ENCODE peak calls at places on chromosomes 3 and 15, in six cellular contexts. D is CD4-positive, CD25-positive, alpha-beta regulatory T cell; V is SK-N-SH; B is heart left ventricle; G is iPS DF 6.9; R is endodermal cell. S is an unnamed sample.

GRCh38 chr3:53170325-53171108 is 9.5 kb downstream of the PRKCD start:
- DNase-seq in D (peak), V (no peak), B (no peak), G (no peak), R (no peak), S (no peak)

GRCh38 chr15:76928231-76928630 is 3.3 kb upstream of the RCN2 start:
- DNase-seq in D (no peak), V (no peak), B (no peak), G (no peak), R (no peak), S (no peak)

GRCh38 chr3:5411786-5412185 is 224.3 kb downstream of the EDEM1 start:
- DNase-seq in D (no peak), V (no peak), B (no peak), G (no peak), R (no peak), S (no peak)

GRCh38 chr3:49711489-49711888 is 8.0 kb downstream of the AMIGO3 start:
- DNase-seq in D (no peak), V (no peak), B (no peak), G (no peak), R (no peak), S (no peak)

GRCh38 chr15:44308415-44308814 is 19.9 kb downstream of the GOLM2 start:
- DNase-seq in D (peak), V (no peak), B (no peak), G (no peak), R (no peak), S (no peak)

GRCh38 chr15:26838742-26839460 is 28.0 kb upstream of the GABRA5 start:
- DNase-seq in D (no peak), V (peak), B (no peak), G (peak), R (peak), S (no peak)

GRCh38 chr15:59886476-59886875 is 117.6 kb upstream of the FOXB1 start:
- DNase-seq in D (no peak), V (no peak), B (no peak), G (no peak), R (no peak), S (no peak)

GRCh38 chr15:64611085-64611484 is 150.7 kb downstream of the ZNF609 start:
- DNase-seq in D (no peak), V (no peak), B (no peak), G (no peak), R (no peak), S (no peak)

GRCh38 chr3:136291302-136291701 is 41.2 kb downstream of the PCCB start:
- DNase-seq in D (no peak), V (no peak), B (no peak), G (no peak), R (no peak), S (no peak)

GRCh38 chr15:77617507-77618285 is 15.0 kb downstream of the LINGO1 start:
- DNase-seq in D (peak), V (no peak), B (no peak), G (no peak), R (peak), S (no peak)

GRCh38 chr3:61639991-61640390 is 78.6 kb downstream of the PTPRG start:
- DNase-seq in D (no peak), V (no peak), B (no peak), G (no peak), R (no peak), S (no peak)

GRCh38 chr3:49006591-49007067 is 562 bp upstream of the WDR6 start:
- DNase-seq in D (peak), V (peak), B (no peak), G (no peak), R (no peak), S (peak)

GRCh38 chr3:55489804-55490132 is 2.7 kb upstream of the WNT5A start:
- DNase-seq in D (no peak), V (no peak), B (no peak), G (no peak), R (peak), S (peak)

GRCh38 chr3:171772427-171773056 is 37.7 kb downstream of the PLD1 start:
- DNase-seq in D (peak), V (peak), B (no peak), G (peak), R (peak), S (peak)

GRCh38 chr15:71245588-71245987 is 130.3 kb downstream of the THSD4 start:
- DNase-seq in D (no peak), V (no peak), B (no peak), G (no peak), R (no peak), S (no peak)

GRCh38 chr15:69881760-69882159 is 216.0 kb downstream of the TLE3 start:
- DNase-seq in D (no peak), V (no peak), B (no peak), G (no peak), R (no peak), S (no peak)

GRCh38 chr3:37290551-37290950 is 116.2 kb upstream of the LRRFIP2 start:
- DNase-seq in D (no peak), V (no peak), B (no peak), G (no peak), R (no peak), S (no peak)

GRCh38 chr3:141878812-141879211 is 2.4 kb downstream of the ATP1B3 start:
- DNase-seq in D (no peak), V (peak), B (no peak), G (no peak), R (no peak), S (no peak)

GRCh38 chr15:93583533-93583932 is 494.5 kb upstream of the RGMA start:
- DNase-seq in D (no peak), V (no peak), B (no peak), G (no peak), R (no peak), S (no peak)

GRCh38 chr3:61627768-61628185 is 66.4 kb downstream of the PTPRG start:
- DNase-seq in D (no peak), V (no peak), B (no peak), G (no peak), R (no peak), S (no peak)

GRCh38 chr3:61894988-61895935 is 333.9 kb downstream of the PTPRG start:
- DNase-seq in D (peak), V (peak), B (no peak), G (no peak), R (no peak), S (no peak)

GRCh38 chr3:195004512-195005250 is 266.3 kb downstream of the XXYLT1 start:
- DNase-seq in D (no peak), V (no peak), B (no peak), G (no peak), R (peak), S (peak)

GRCh38 chr15:101479851-101480612 is 9.5 kb downstream of the PCSK6 start:
- DNase-seq in D (no peak), V (no peak), B (no peak), G (no peak), R (peak), S (no peak)

GRCh38 chr15:54990793-54991192 is 205.9 kb downstream of the RSL24D1 start:
- DNase-seq in D (no peak), V (no peak), B (no peak), G (no peak), R (peak), S (no peak)

GRCh38 chr3:107846282-107846852 is 244.5 kb downstream of the CD47 start:
- DNase-seq in D (peak), V (no peak), B (peak), G (peak), R (peak), S (peak)

GRCh38 chr3:157755254-157755653 is 252.0 kb upstream of the VEPH1 start:
- DNase-seq in D (no peak), V (no peak), B (no peak), G (peak), R (peak), S (no peak)

GRCh38 chr15:89693696-89694095 is 3.1 kb downstream of the WDR93 start:
- DNase-seq in D (no peak), V (no peak), B (no peak), G (no peak), R (no peak), S (no peak)

GRCh38 chr3:180804871-180805430 is 107.5 kb upstream of the FXR1 start:
- DNase-seq in D (no peak), V (no peak), B (no peak), G (peak), R (peak), S (peak)

GRCh38 chr15:43249699-43250203 is 17.0 kb downstream of the TGM5 start:
- DNase-seq in D (no peak), V (no peak), B (no peak), G (no peak), R (no peak), S (no peak)

GRCh38 chr15:45648521-45649200 is 13.8 kb downstream of the SQOR start:
- DNase-seq in D (peak), V (no peak), B (no peak), G (no peak), R (no peak), S (no peak)

GRCh38 chr3:52866427-52866826 is 30.9 kb downstream of the STIMATE start:
- DNase-seq in D (no peak), V (no peak), B (no peak), G (no peak), R (no peak), S (no peak)

GRCh38 chr3:11819146-11819545 is 27.5 kb downstream of the TAMM41 start:
- DNase-seq in D (no peak), V (no peak), B (no peak), G (no peak), R (no peak), S (no peak)

GRCh38 chr15:76337047-76337738 is 620 bp downstream of the ISL2 start:
- DNase-seq in D (peak), V (peak), B (no peak), G (no peak), R (peak), S (no peak)

GRCh38 chr15:77621847-77622211 is 10.9 kb downstream of the LINGO1 start:
- DNase-seq in D (no peak), V (no peak), B (no peak), G (no peak), R (no peak), S (no peak)

GRCh38 chr3:161548301-161548700 is 51.7 kb downstream of the OTOL1 start:
- DNase-seq in D (no peak), V (no peak), B (no peak), G (peak), R (no peak), S (no peak)

GRCh38 chr3:48406443-48407431 is 23.1 kb downstream of the PLXNB1 start:
- DNase-seq in D (no peak), V (peak), B (no peak), G (no peak), R (no peak), S (no peak)

GRCh38 chr3:55583475-55583874 is 96.4 kb upstream of the WNT5A start:
- DNase-seq in D (no peak), V (no peak), B (no peak), G (no peak), R (no peak), S (no peak)

GRCh38 chr3:124640907-124641306 is 89.3 kb upstream of the UMPS start:
- DNase-seq in D (no peak), V (no peak), B (no peak), G (no peak), R (no peak), S (no peak)

DNA sequence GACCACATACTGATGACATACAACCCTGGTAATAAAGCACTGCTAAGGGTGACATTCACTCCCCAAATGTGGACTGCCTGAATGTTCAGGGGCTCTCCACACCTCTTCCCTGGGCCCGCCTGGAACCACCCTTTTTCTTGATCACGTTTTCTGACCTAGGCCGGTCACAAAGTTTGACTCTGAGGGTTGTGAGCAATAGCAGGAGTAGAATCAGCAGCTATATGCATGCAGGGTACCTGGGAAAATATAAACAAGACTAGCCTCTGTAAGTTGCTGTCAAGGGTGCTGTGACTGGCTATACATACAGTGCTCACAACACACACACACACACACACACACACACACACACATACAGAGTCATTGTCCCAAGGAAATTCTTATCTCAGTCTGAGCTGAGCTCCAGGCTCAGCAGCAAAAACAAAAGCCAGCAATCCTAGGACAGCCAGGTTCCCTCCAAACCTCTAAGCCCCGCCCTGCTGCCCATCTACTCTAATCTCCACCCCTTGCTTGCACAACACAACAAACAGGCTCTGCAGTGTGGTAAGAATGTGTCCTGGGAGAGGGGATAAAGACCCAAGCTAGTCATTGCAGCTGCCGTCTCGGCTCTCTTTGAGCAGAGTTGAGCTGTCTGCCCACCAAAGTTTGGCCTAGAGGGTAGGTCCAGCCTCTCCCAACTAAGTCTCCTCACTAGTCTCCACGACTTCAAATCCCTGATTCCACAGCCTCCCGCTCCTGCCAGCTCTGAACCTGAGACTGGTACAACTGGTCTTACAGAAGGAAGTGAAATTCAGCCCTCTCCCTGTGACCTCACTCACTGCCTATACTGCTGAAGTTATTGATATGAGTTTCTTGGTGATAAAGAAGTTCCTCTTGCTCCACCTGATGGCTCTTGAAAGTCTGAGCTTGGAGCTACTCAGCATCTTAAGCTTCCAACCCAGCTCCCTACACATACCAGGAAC is 2.2 kb downstream of the BMF start:
- DNase-seq in D (peak), V (no peak), B (no peak), G (no peak), R (peak), S (peak)
- H3K4me3 ChIP-seq in D (peak), V (no peak), B (no peak), G (no peak), R (peak), S (peak)

DNA sequence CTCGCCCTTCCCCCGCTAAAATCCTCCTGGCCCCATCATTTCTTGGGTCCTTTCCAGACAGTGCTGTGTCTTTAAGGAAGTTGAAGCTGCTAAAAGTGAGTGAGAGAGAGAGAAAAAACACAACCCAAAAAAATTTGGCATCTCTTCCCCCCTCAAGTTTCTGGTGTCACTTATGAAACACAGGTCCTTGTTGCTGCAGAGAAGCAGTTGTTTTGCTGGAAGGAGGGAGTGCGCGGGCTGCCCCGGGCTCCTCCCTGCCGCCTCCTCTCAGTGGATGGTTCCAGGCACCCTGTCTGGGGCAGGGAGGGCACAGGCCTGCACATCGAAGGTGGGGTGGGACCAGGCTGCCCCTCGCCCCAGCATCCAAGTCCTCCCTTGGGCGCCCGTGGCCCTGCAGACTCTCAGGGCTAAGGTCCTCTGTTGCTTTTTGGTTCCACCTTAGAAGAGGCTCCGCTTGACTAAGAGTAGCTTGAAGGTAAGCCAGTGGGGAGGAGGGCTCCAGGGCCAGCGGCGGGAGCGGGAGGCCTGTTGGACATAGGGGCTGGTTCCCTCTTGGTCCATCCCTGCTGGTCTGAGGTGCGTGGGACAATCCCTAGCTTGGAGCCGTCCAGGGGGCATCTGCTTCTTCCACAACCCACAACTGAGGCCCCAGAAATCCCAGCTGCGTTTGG is at the start of gene ISLR:
- DNase-seq in D (no peak), V (peak), B (peak), G (no peak), R (peak), S (peak)
- H3K27ac ChIP-seq in D (no peak), V (peak), B (peak), G (no peak), R (peak), S (peak)

GRCh38 chr15:68552344-68552743 is 26.4 kb upstream of the CORO2B start:
- DNase-seq in D (no peak), V (no peak), B (no peak), G (no peak), R (no peak), S (no peak)
- H3K4me3 ChIP-seq in D (no peak), V (no peak), B (no peak), G (no peak), R (no peak), S (no peak)

DNA sequence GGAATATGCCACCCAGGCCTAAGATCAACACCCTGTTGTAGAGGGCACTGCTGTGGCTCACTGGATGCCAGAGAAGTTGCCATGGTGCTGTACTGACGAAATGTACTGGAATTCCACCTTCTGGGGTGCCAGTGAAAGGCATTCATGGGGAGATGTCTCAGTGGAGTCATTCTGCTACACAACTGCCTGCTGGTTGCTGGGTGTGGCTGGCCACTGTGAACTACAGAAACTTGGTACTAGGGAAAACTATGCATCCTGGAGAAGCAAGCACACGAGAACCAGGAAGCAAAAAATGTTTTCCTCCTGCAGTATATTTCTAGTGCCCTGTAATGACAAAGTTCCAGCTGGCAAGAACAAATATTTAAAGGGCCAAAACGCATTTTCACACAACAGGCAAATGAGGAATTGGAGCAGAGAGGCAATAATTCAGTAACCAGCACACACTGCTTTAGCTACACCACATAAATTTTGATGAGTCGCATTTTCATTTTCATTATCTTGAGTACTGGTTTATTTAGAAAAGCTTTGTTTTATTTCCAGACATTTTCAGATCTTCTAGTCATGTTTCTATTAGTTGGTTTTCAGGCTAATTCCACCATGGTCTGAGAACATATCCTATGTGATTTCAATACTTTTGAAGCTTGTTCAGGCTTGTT is 18.3 kb upstream of the RFX7 start:
- DNase-seq in D (no peak), V (no peak), B (no peak), G (no peak), R (no peak), S (no peak)
- H3K27ac ChIP-seq in D (no peak), V (no peak), B (no peak), G (no peak), R (no peak), S (no peak)

GRCh38 chr15:52294881-52295420 is 653 bp downstream of the MYO5C start:
- DNase-seq in D (peak), V (peak), B (no peak), G (no peak), R (peak), S (no peak)
- H3K4me3 ChIP-seq in D (no peak), V (peak), B (peak), G (peak), R (peak), S (peak)